ENCODE peak calls at places on chromosomes 2 and 18, in six cellular contexts. N, L, I, E, Q and U are unnamed samples.

GRCh38 chr2:233982421-233983121 is 65.4 kb downstream of the TRPM8 start:
- DNase-seq in N (no peak), L (peak; percentile 96), I (peak; percentile 68), E (no peak), Q (no peak), U (peak; percentile 75)

GRCh38 chr2:16386431-16386830 is 279.2 kb downstream of the CYRIA start:
- DNase-seq in N (peak; percentile 61), L (no peak), I (no peak), E (no peak), Q (no peak), U (no peak)

GRCh38 chr2:225842939-225843338 is 443.4 kb downstream of the NYAP2 start:
- DNase-seq in N (no peak), L (peak; percentile 84), I (no peak), E (no peak), Q (no peak), U (no peak)

GRCh38 chr2:20443276-20443920 is 3.5 kb upstream of the RHOB start:
- DNase-seq in N (peak; percentile 60), L (peak; percentile 73), I (no peak), E (peak; percentile 64), Q (no peak), U (no peak)

GRCh38 chr18:6650063-6650462 is 79.5 kb upstream of the ARHGAP28 start:
- DNase-seq in N (no peak), L (no peak), I (no peak), E (peak; percentile 77), Q (no peak), U (no peak)

GRCh38 chr2:105320651-105321215 is 8.8 kb downstream of the TGFBRAP1 start:
- DNase-seq in N (no peak), L (peak; percentile 4), I (no peak), E (no peak), Q (no peak), U (no peak)

GRCh38 chr18:67896471-67896870 is 380.0 kb upstream of the DSEL start:
- DNase-seq in N (no peak), L (no peak), I (no peak), E (no peak), Q (no peak), U (no peak)

GRCh38 chr2:45680351-45680967 is 29.0 kb downstream of the PRKCE start:
- DNase-seq in N (no peak), L (no peak), I (no peak), E (no peak), Q (no peak), U (no peak)

GRCh38 chr2:67993329-67993728 is 69.5 kb downstream of the C1D start:
- DNase-seq in N (no peak), L (no peak), I (no peak), E (no peak), Q (no peak), U (no peak)

GRCh38 chr2:27807476-27807875 is 36.0 kb downstream of the MRPL33 start:
- DNase-seq in N (peak; percentile 40), L (peak; percentile 44), I (no peak), E (no peak), Q (peak; percentile 49), U (no peak)

GRCh38 chr18:13425357-13426095 is 207.0 kb downstream of the LDLRAD4 start:
- DNase-seq in N (no peak), L (no peak), I (no peak), E (no peak), Q (no peak), U (no peak)

GRCh38 chr2:239268082-239268481 is 132.7 kb downstream of the HDAC4 start:
- DNase-seq in N (no peak), L (no peak), I (no peak), E (peak; percentile 73), Q (no peak), U (no peak)

GRCh38 chr2:189261431-189261841 is 81.9 kb upstream of the COL5A2 start:
- DNase-seq in N (no peak), L (peak; percentile 93), I (no peak), E (no peak), Q (no peak), U (peak; percentile 56)

GRCh38 chr18:67417864-67418523 is 98.5 kb downstream of the DSEL start:
- DNase-seq in N (no peak), L (peak; percentile 75), I (no peak), E (no peak), Q (no peak), U (no peak)

GRCh38 chr2:85278361-85278760 is 49.4 kb downstream of the TGOLN2 start:
- DNase-seq in N (no peak), L (peak; percentile 75), I (peak; percentile 52), E (no peak), Q (no peak), U (no peak)

GRCh38 chr2:48072556-48072955 is 166.3 kb upstream of the FBXO11 start:
- DNase-seq in N (no peak), L (no peak), I (no peak), E (no peak), Q (no peak), U (no peak)

GRCh38 chr2:237932731-237933131 is 34.1 kb upstream of the UBE2F start:
- DNase-seq in N (no peak), L (peak; percentile 72), I (peak; percentile 65), E (no peak), Q (no peak), U (peak; percentile 59)

GRCh38 chr2:112767693-112768380 is 3.4 kb upstream of the CKAP2L start:
- DNase-seq in N (no peak), L (no peak), I (no peak), E (no peak), Q (no peak), U (no peak)

GRCh38 chr2:223929575-223930001 is 15.5 kb downstream of the WDFY1 start:
- DNase-seq in N (no peak), L (no peak), I (no peak), E (no peak), Q (no peak), U (no peak)

GRCh38 chr2:37378411-37378810 is 34.0 kb downstream of the QPCT start:
- DNase-seq in N (no peak), L (peak; percentile 69), I (peak; percentile 59), E (no peak), Q (no peak), U (no peak)

GRCh38 chr2:174729797-174730529 is 34.3 kb downstream of the CHRNA1 start:
- DNase-seq in N (peak; percentile 39), L (peak; percentile 37), I (no peak), E (no peak), Q (no peak), U (no peak)
- H3K4me3 ChIP-seq in N (peak overlapping the region; percentile 38), L (peak overlapping the region; percentile 55), I (peak overlapping the region; percentile 50), E (no peak overlapping the region), Q (peak overlapping the region; percentile 49), U (peak overlapping the region; percentile 39)

GRCh38 chr18:10320848-10321247 is 133.6 kb upstream of the APCDD1 start:
- DNase-seq in N (no peak), L (peak; percentile 85), I (peak; percentile 37), E (no peak), Q (no peak), U (no peak)

GRCh38 chr18:10321987-10322386 is 132.4 kb upstream of the APCDD1 start:
- DNase-seq in N (no peak), L (no peak), I (no peak), E (no peak), Q (no peak), U (no peak)

GRCh38 chr18:10320201-10320600 is 134.2 kb upstream of the APCDD1 start:
- DNase-seq in N (no peak), L (no peak), I (no peak), E (no peak), Q (no peak), U (no peak)

GRCh38 chr18:10322408-10322807 is 132.0 kb upstream of the APCDD1 start:
- DNase-seq in N (no peak), L (peak; percentile 37), I (no peak), E (no peak), Q (no peak), U (no peak)

DNA sequence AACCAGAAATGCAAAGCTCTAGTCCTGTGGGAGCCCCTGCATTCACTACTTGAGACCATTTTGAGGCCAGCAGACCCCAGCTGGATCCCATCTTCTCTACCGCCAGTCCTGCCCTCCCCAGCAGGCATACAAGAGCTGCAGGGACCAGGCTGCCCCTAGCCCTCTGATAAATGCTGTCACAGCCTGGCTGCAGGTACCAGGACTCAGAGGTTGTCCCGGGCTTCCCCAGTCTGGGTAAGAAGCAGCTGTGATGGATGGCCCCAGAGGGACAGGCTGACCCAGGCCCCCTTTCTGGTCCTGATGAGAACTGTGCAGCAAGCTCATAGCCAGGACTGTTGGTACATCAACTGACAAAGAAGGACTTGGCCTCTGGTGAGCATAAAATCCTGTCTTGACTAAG is 132.9 kb upstream of the APCDD1 start:
- DNase-seq in N (no peak), L (no peak), I (no peak), E (no peak), Q (no peak), U (no peak)
- TF ChIP-seq CTCF in N (no peak), L (no peak), I (no peak), E (no peak), Q (no peak), U (no peak)

GRCh38 chr18:44697315-44697714 is 16.6 kb downstream of the SETBP1 start:
- DNase-seq in N (no peak), L (no peak), I (no peak), E (no peak), Q (no peak), U (no peak)
- H3K4me3 ChIP-seq in N (no peak overlapping the region), L (no peak overlapping the region), I (no peak overlapping the region), E (no peak overlapping the region), Q (no peak overlapping the region), U (no peak overlapping the region)

GRCh38 chr2:31299547-31299946 is 65.6 kb downstream of the EHD3 start:
- DNase-seq in N (no peak), L (no peak), I (no peak), E (no peak), Q (no peak), U (no peak)

GRCh38 chr2:31297751-31298150 is 63.8 kb downstream of the EHD3 start:
- DNase-seq in N (no peak), L (peak; percentile 31), I (no peak), E (no peak), Q (no peak), U (no peak)

GRCh38 chr2:31304831-31305230 is 70.9 kb downstream of the EHD3 start:
- DNase-seq in N (no peak), L (no peak), I (no peak), E (no peak), Q (no peak), U (no peak)

GRCh38 chr2:31300309-31300708 is 66.4 kb downstream of the EHD3 start:
- DNase-seq in N (no peak), L (no peak), I (no peak), E (no peak), Q (no peak), U (no peak)

GRCh38 chr2:31302940-31303563 is 69.1 kb downstream of the EHD3 start:
- DNase-seq in N (peak; percentile 28), L (no peak), I (no peak), E (no peak), Q (no peak), U (no peak)
- TF ChIP-seq CTCF in N (no peak), L (no peak), I (no peak), E (no peak), Q (no peak), U (no peak)

GRCh38 chr18:4063545-4063944 is 391.6 kb downstream of the DLGAP1 start:
- DNase-seq in N (no peak), L (no peak), I (no peak), E (no peak), Q (no peak), U (no peak)

GRCh38 chr18:4068552-4069158 is 386.5 kb downstream of the DLGAP1 start:
- DNase-seq in N (peak; percentile 69), L (peak; percentile 60), I (peak; percentile 11), E (peak; percentile 4), Q (no peak), U (peak; percentile 33)

GRCh38 chr18:4074647-4075046 is 380.5 kb downstream of the DLGAP1 start:
- DNase-seq in N (no peak), L (peak; percentile 2), I (no peak), E (no peak), Q (no peak), U (no peak)

GRCh38 chr18:4069183-4069582 is 385.9 kb downstream of the DLGAP1 start:
- DNase-seq in N (no peak), L (no peak), I (no peak), E (no peak), Q (no peak), U (no peak)
- H3K4me3 ChIP-seq in N (no peak overlapping the region), L (no peak overlapping the region), I (no peak overlapping the region), E (no peak overlapping the region), Q (no peak overlapping the region), U (no peak overlapping the region)